ENCODE peak calls at places on chromosomes 12 and 14, in nine cellular contexts. V, G, K, N, C, Y, O, J and I are unnamed samples.

GRCh38 chr14:32077081-32078029 is at the start of gene ARHGAP5:
- DNase-seq in C (no peak), O (peak), G (no peak), Y (peak), K (peak), J (peak), V (peak), N (peak), I (no peak)

GRCh38 chr14:55535521-55536207 is 44.3 kb upstream of the KTN1 start:
- DNase-seq in K (no peak), Y (peak), N (no peak), V (no peak), G (no peak), C (no peak), O (peak), J (no peak), I (no peak)

GRCh38 chr12:20604408-20604807 is 90.7 kb upstream of the SLCO1C1 start:
- DNase-seq in V (no peak), O (no peak), N (no peak), C (no peak), J (no peak), K (no peak), Y (no peak), G (no peak), I (no peak)

GRCh38 chr12:55718020-55718419 is 2.2 kb upstream of the RDH5 start:
- DNase-seq in K (no peak), V (no peak), O (no peak), G (no peak), N (no peak), Y (no peak), J (no peak), C (no peak), I (no peak)

GRCh38 chr12:110566993-110567392 is 16.1 kb downstream of the PPTC7 start:
- DNase-seq in V (no peak), K (no peak), O (no peak), G (no peak), N (no peak), Y (no peak), J (no peak), C (no peak), I (no peak)

GRCh38 chr12:105083551-105084105 is 630 bp downstream of the ALDH1L2 start:
- DNase-seq in K (peak), N (no peak), C (no peak), G (no peak), Y (no peak), J (no peak), O (peak), V (no peak), I (no peak)

GRCh38 chr12:47750229-47750798 is 8.4 kb downstream of the RAPGEF3 start:
- DNase-seq in J (no peak), O (no peak), C (no peak), K (no peak), Y (no peak), G (no peak), V (no peak), N (no peak), I (no peak)

GRCh38 chr14:94691658-94692029 is 78.3 kb downstream of the GSC start:
- DNase-seq in G (no peak), J (no peak), N (no peak), V (no peak), O (no peak), Y (no peak), C (no peak), K (no peak), I (no peak)

GRCh38 chr14:50523271-50524041 is 8.9 kb downstream of the MAP4K5 start:
- DNase-seq in Y (no peak), V (no peak), J (no peak), G (no peak), C (no peak), K (no peak), O (no peak), N (no peak), I (no peak)

GRCh38 chr14:73287071-73287470 is 49.8 kb downstream of the PAPLN start:
- DNase-seq in O (no peak), J (no peak), N (no peak), K (no peak), V (no peak), C (no peak), G (no peak), Y (no peak), I (no peak)

GRCh38 chr12:70507442-70507841 is 129.8 kb downstream of the PTPRB start:
- DNase-seq in K (no peak), G (no peak), V (peak), N (no peak), C (no peak), J (no peak), O (peak), Y (no peak), I (no peak)

GRCh38 chr12:3964404-3964803 is 91.2 kb upstream of the PARP11 start:
- DNase-seq in N (no peak), J (no peak), O (peak), G (no peak), V (no peak), K (no peak), C (no peak), Y (peak), I (no peak)

GRCh38 chr12:10584415-10584814 is 29.0 kb downstream of the MAGOHB start:
- DNase-seq in K (no peak), C (no peak), N (no peak), G (no peak), Y (no peak), O (no peak), V (no peak), J (no peak), I (no peak)

GRCh38 chr14:32203928-32204357 is 874 bp upstream of the RNU6-8 start:
- DNase-seq in O (peak), V (no peak), J (no peak), K (peak), N (no peak), C (no peak), G (no peak), Y (no peak), I (peak)

GRCh38 chr12:29148958-29149690 is at the start of gene FAR2:
- DNase-seq in V (no peak), N (peak), J (peak), Y (no peak), C (no peak), K (peak), O (peak), G (no peak), I (peak)

GRCh38 chr12:114685320-114685781 is 1.4 kb upstream of the TBX3 start:
- DNase-seq in V (no peak), N (no peak), Y (no peak), J (no peak), O (no peak), C (no peak), G (no peak), K (no peak), I (no peak)

GRCh38 chr14:96783306-96784224 is 13.6 kb upstream of the VRK1 start:
- DNase-seq in J (no peak), O (no peak), G (no peak), Y (peak), K (no peak), C (no peak), N (no peak), V (no peak), I (no peak)

GRCh38 chr12:26197832-26198231 is 2.5 kb downstream of the SSPN start:
- DNase-seq in G (no peak), Y (no peak), J (no peak), V (no peak), C (no peak), K (peak), N (no peak), O (peak), I (no peak)

GRCh38 chr12:108793756-108794441 is 62.6 kb upstream of the CORO1C start:
- DNase-seq in O (no peak), K (no peak), G (no peak), Y (no peak), C (no peak), N (no peak), J (no peak), V (no peak), I (no peak)

GRCh38 chr12:14993537-14994266 is 20.9 kb downstream of the PDE6H start:
- DNase-seq in J (no peak), C (no peak), G (no peak), K (no peak), O (peak), N (no peak), Y (no peak), V (no peak), I (no peak)

GRCh38 chr14:89767861-89768268 is 186.7 kb downstream of the EFCAB11 start:
- DNase-seq in G (no peak), J (peak), N (no peak), Y (peak), V (no peak), K (peak), C (peak), O (peak), I (peak)

GRCh38 chr12:1277905-1278304 is 286.9 kb downstream of the ERC1 start:
- DNase-seq in V (no peak), G (no peak), O (no peak), Y (no peak), N (no peak), K (no peak), J (no peak), C (no peak), I (no peak)

GRCh38 chr14:71225108-71225507 is 317.8 kb downstream of the PCNX1 start:
- DNase-seq in O (no peak), V (no peak), N (no peak), K (no peak), C (no peak), G (no peak), Y (no peak), J (no peak), I (no peak)